ENCODE peak calls at places on chromosomes 11 and 22, in six cellular contexts. J is HCT116, O is RWPE1, S is ovary, G is substantia nigra, U is heart left ventricle. W is an unnamed sample.

GRCh38 chr22:20091690-20092476 is 11.8 kb downstream of the DGCR8 start:
- DNase-seq in G (no peak), O (no peak), U (no peak), J (no peak), S (no peak), W (no peak)

GRCh38 chr11:28704801-28705200 is 596.6 kb downstream of the METTL15 start:
- DNase-seq in J (no peak), O (no peak), S (no peak), G (no peak), U (no peak), W (no peak)

GRCh38 chr11:115334932-115335788 is 169.1 kb downstream of the CADM1 start:
- DNase-seq in O (peak), S (no peak), J (no peak), G (no peak), U (no peak), W (no peak)

GRCh38 chr11:84564180-84564866 is 1062.8 kb downstream of the DLG2 start:
- DNase-seq in S (no peak), O (peak), J (peak), G (no peak), U (no peak), W (peak)

GRCh38 chr22:31084811-31085492 is 3.8 kb downstream of the SMTN start:
- DNase-seq in O (no peak), G (peak), U (peak), J (no peak), S (peak), W (no peak)

GRCh38 chr22:38416621-38417251 is 38.3 kb downstream of the KCNJ4 start:
- DNase-seq in G (no peak), U (peak), S (no peak), O (no peak), J (no peak), W (no peak)

GRCh38 chr11:36292311-36292722 is 3.1 kb upstream of the COMMD9 start:
- DNase-seq in G (no peak), O (peak), J (peak), S (no peak), U (no peak), W (no peak)

GRCh38 chr11:45815747-45816146 is 10.8 kb downstream of the SLC35C1 start:
- DNase-seq in G (no peak), U (no peak), O (no peak), J (no peak), S (no peak), W (no peak)

GRCh38 chr11:122803306-122803705 is 35.0 kb upstream of the CRTAM start:
- DNase-seq in U (no peak), J (no peak), O (peak), S (no peak), G (no peak), W (peak)

GRCh38 chr11:47667135-47667534 is 24.8 kb upstream of the MTCH2 start:
- DNase-seq in S (peak), U (no peak), J (no peak), G (no peak), O (no peak), W (no peak)

GRCh38 chr11:96013459-96014213 is 89.7 kb upstream of the MTMR2 start:
- DNase-seq in O (no peak), S (no peak), J (no peak), U (no peak), G (no peak), W (no peak)

GRCh38 chr11:126733685-126734084 is 266.9 kb downstream of the KIRREL3 start:
- DNase-seq in U (no peak), O (no peak), S (no peak), J (no peak), G (no peak), W (no peak)

GRCh38 chr11:36890280-36890679 is 292.2 kb upstream of the RAG2 start:
- DNase-seq in U (no peak), O (no peak), S (no peak), J (no peak), G (no peak), W (no peak)

GRCh38 chr11:1307998-1308744 is 1.3 kb downstream of the TOLLIP start:
- DNase-seq in O (peak), J (no peak), U (no peak), S (peak), G (no peak), W (no peak)

GRCh38 chr22:26656896-26657851 is at the start of gene MIAT:
- DNase-seq in O (no peak), G (peak), S (no peak), U (peak), J (no peak), W (no peak)

GRCh38 chr11:72573380-72573949 is 100.8 kb downstream of the PDE2A start:
- DNase-seq in J (peak), U (no peak), G (no peak), S (no peak), O (peak), W (no peak)

GRCh38 chr11:117870176-117870952 is 6.1 kb downstream of the FXYD6 start:
- DNase-seq in J (no peak), O (no peak), U (no peak), G (peak), S (no peak), W (no peak)

GRCh38 chr11:68179847-68180246 is 33.2 kb downstream of the KMT5B start:
- DNase-seq in U (no peak), S (no peak), G (no peak), J (no peak), O (no peak), W (no peak)

GRCh38 chr11:68177877-68178276 is 35.2 kb downstream of the KMT5B start:
- DNase-seq in S (no peak), G (no peak), O (no peak), J (no peak), U (no peak), W (no peak)

GRCh38 chr11:68186061-68186460 is 27.0 kb downstream of the KMT5B start:
- DNase-seq in J (no peak), G (no peak), U (no peak), S (no peak), O (no peak), W (no peak)

DNA sequence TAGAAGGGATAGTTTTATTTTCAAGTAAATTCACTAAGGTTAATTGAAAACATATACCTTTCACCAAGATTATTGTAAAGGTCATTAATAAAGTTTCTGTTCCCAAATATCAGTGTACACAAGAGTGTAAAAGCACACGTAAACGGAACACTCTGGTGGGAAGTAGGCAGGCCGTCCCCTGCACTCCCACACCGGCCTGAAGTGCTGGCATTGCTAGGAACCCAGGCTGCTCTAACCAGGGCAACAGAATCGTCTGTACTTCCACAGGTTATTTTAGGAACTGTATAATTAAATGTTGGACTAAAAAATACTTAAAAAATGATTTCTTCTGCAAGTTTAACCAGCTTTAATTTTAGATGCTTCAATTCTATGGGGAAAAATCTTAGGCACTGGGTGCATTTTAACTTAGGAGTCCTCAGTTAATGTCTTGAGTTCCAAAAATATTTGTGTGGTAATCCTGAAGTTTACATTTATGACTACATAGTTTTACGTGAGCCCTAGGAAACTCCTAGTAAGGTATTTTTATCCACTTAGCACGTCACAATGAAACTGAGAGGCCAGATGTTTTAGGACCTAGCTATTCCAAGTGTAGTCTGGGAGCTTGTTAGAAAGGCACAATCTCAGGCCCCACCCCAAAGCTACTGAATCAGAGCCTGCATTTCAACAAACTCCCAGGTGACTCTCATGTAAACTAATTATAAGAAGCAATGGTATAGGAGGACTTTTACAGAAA is 31.2 kb downstream of the KMT5B start:
- DNase-seq in J (no peak), S (no peak), G (no peak), U (no peak), O (no peak), W (no peak)
- H3K27ac ChIP-seq in J (no peak), S (no peak), G (no peak), U (no peak), O (no peak), W (no peak)

GRCh38 chr11:35250192-35250591 is 111.2 kb downstream of the CD44 start:
- DNase-seq in O (no peak), J (no peak), U (no peak), S (no peak), G (no peak), W (no peak)

GRCh38 chr11:35247863-35248262 is 108.9 kb downstream of the CD44 start:
- DNase-seq in J (no peak), O (no peak), U (no peak), S (no peak), G (no peak), W (no peak)

GRCh38 chr11:35250631-35251030 is 111.7 kb downstream of the CD44 start:
- DNase-seq in U (no peak), G (no peak), J (no peak), O (no peak), S (no peak), W (no peak)

GRCh38 chr11:35247428-35247827 is 108.5 kb downstream of the CD44 start:
- DNase-seq in J (no peak), S (no peak), O (no peak), G (no peak), U (no peak), W (no peak)

GRCh38 chr11:35248558-35249323 is 109.8 kb downstream of the CD44 start:
- DNase-seq in J (no peak), G (no peak), U (no peak), S (no peak), O (no peak), W (no peak)
- H3K27ac ChIP-seq in J (no peak), G (no peak), U (no peak), S (no peak), O (no peak), W (no peak)

GRCh38 chr11:83092488-83093384 is 21.0 kb upstream of the RAB30 start:
- DNase-seq in O (peak), S (no peak), J (peak), U (no peak), G (no peak), W (peak)
- H3K27ac ChIP-seq in O (no peak), S (no peak), J (peak), U (no peak), G (no peak), W (peak)

DNA sequence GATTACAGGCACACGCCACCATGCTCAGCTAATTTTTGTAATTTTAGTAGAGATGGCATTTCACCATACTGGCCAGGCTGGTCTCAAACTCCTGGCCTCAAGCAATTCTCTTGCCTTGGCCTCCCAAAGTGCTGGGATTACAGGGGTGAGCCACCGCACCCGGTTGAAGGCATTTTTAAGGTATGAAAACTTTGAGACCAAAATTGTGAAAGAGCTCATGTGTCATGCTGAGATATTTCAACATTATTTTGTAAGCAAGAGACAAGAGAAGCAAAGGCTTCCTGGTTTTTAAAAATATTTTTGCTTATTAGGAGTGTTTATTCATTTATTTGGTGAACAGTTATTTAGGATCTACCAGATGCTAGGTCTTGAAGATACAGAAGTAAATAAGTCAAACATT is 6.8 kb downstream of the NHERF4 start:
- DNase-seq in O (no peak), G (no peak), U (no peak), J (no peak), S (no peak), W (no peak)
- H3K27ac ChIP-seq in O (no peak), G (no peak), U (no peak), J (no peak), S (no peak), W (no peak)

DNA sequence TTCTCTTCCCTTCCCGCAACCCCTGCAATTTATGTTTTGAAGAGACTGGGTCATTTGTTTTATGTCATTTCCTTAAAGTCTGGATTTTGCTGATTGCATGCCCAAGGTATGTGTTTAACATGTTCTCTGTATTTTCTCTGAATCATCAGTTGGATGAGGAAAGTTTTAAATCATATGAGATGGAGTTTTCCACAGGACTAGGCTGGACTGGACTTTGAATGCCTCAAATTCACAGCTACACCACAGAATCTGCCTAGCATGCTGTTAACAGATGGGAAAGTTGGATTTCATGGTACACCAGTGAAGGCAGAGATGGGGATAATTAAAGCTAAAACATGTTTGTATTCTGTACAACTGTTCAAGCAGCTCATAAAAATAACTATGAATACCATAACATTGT is 62.6 kb downstream of the CWC15 start:
- DNase-seq in J (no peak), S (no peak), G (no peak), U (no peak), O (no peak), W (no peak)
- H3K27ac ChIP-seq in J (no peak), S (no peak), G (no peak), U (no peak), O (no peak), W (no peak)

DNA sequence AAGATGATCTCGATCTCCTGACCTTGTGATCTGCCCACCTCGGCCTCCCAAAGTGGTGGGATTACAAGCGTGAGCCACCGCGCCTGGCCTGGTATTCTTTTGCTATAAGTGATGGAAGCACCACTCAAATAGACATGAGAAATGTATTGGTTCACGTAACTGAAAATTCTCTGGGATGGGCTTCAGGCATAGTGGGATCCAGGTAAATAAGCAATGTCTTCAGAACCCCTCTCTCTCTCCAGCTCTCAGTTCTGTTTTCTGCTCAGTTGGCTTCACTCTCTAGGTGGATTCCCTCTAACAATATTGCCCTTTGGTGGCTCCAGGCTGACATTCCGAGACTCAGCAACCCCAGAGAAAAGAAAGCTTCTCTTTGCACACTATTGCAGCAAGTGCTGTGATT is 889 bp upstream of the LHFPL7 start:
- DNase-seq in S (no peak), G (no peak), O (no peak), J (no peak), U (no peak), W (no peak)
- H3K27ac ChIP-seq in S (no peak), G (no peak), O (no peak), J (no peak), U (no peak), W (no peak)

GRCh38 chr22:36360011-36360410 is 27.8 kb downstream of the MYH9 start:
- DNase-seq in J (no peak), U (no peak), G (no peak), S (no peak), O (no peak), W (no peak)
- H3K27ac ChIP-seq in J (no peak), U (peak), G (no peak), S (no peak), O (peak), W (peak)